ENCODE peak calls at places on chromosomes 2 and 18, in nine cellular contexts. One of them, this sample, is unnamed.
A peak's percentile ranks its signal among the peaks of the same experiment; 100 is the strongest.

GRCh38 chr2:231483398-231484329 is 19.4 kb upstream of the NCL start:
- DNase-seq in GM12865: peak; percentile 81
- DNase-seq in RWPE2: no peak
- DNase-seq in neuronal stem cell: no peak
- DNase-seq in psoas muscle: peak; percentile 62
- DNase-seq in kidney: peak; percentile 81
- DNase-seq in HFF-Myc: no peak
- DNase-seq in GM23248: peak; percentile 62
- DNase-seq in CD8-positive, alpha-beta memory T cell: peak; percentile 5
- DNase-seq in this sample: no peak

GRCh38 chr18:76212958-76213357 is 282.1 kb downstream of the ZNF516 start:
- DNase-seq in GM12865: peak; percentile 27
- DNase-seq in RWPE2: no peak
- DNase-seq in neuronal stem cell: peak; percentile 20
- DNase-seq in psoas muscle: no peak
- DNase-seq in kidney: no peak
- DNase-seq in HFF-Myc: no peak
- DNase-seq in GM23248: no peak
- DNase-seq in CD8-positive, alpha-beta memory T cell: no peak
- DNase-seq in this sample: no peak

GRCh38 chr2:126244937-126245336 is 411.0 kb upstream of the GYPC start:
- DNase-seq in GM12865: peak; percentile 62
- DNase-seq in RWPE2: no peak
- DNase-seq in neuronal stem cell: peak; percentile 41
- DNase-seq in psoas muscle: no peak
- DNase-seq in kidney: no peak
- DNase-seq in HFF-Myc: no peak
- DNase-seq in GM23248: peak; percentile 21
- DNase-seq in CD8-positive, alpha-beta memory T cell: no peak
- DNase-seq in this sample: no peak

GRCh38 chr2:109173311-109174171 is 44.5 kb downstream of the SH3RF3 start:
- DNase-seq in GM12865: no peak
- DNase-seq in RWPE2: no peak
- DNase-seq in neuronal stem cell: peak; percentile 17
- DNase-seq in psoas muscle: peak; percentile 90
- DNase-seq in kidney: peak; percentile 89
- DNase-seq in HFF-Myc: no peak
- DNase-seq in GM23248: peak; percentile 93
- DNase-seq in CD8-positive, alpha-beta memory T cell: no peak
- DNase-seq in this sample: peak; percentile 75

GRCh38 chr2:241111443-241111810 is 9.3 kb upstream of the MTERF4 start:
- DNase-seq in GM12865: peak; percentile 73
- DNase-seq in RWPE2: no peak
- DNase-seq in neuronal stem cell: no peak
- DNase-seq in psoas muscle: no peak
- DNase-seq in kidney: peak; percentile 33
- DNase-seq in HFF-Myc: no peak
- DNase-seq in GM23248: no peak
- DNase-seq in CD8-positive, alpha-beta memory T cell: no peak
- DNase-seq in this sample: no peak

GRCh38 chr18:22108674-22109073 is 60.7 kb upstream of the GATA6 start:
- DNase-seq in GM12865: no peak
- DNase-seq in RWPE2: no peak
- DNase-seq in neuronal stem cell: no peak
- DNase-seq in psoas muscle: no peak
- DNase-seq in kidney: no peak
- DNase-seq in HFF-Myc: no peak
- DNase-seq in GM23248: no peak
- DNase-seq in CD8-positive, alpha-beta memory T cell: no peak
- DNase-seq in this sample: no peak

GRCh38 chr18:46411862-46412690 is 244.9 kb downstream of the LOXHD1 start:
- DNase-seq in GM12865: no peak
- DNase-seq in RWPE2: no peak
- DNase-seq in neuronal stem cell: no peak
- DNase-seq in psoas muscle: peak; percentile 81
- DNase-seq in kidney: no peak
- DNase-seq in HFF-Myc: no peak
- DNase-seq in GM23248: no peak
- DNase-seq in CD8-positive, alpha-beta memory T cell: no peak
- DNase-seq in this sample: peak; percentile 60

GRCh38 chr18:11561293-11561692 is 48.1 kb upstream of the SLC35G4 start:
- DNase-seq in GM12865: no peak
- DNase-seq in RWPE2: no peak
- DNase-seq in neuronal stem cell: no peak
- DNase-seq in psoas muscle: no peak
- DNase-seq in kidney: no peak
- DNase-seq in HFF-Myc: no peak
- DNase-seq in GM23248: no peak
- DNase-seq in CD8-positive, alpha-beta memory T cell: no peak
- DNase-seq in this sample: no peak

GRCh38 chr18:48036191-48036590 is 105.7 kb upstream of the SMAD2 start:
- DNase-seq in GM12865: no peak
- DNase-seq in RWPE2: peak; percentile 26
- DNase-seq in neuronal stem cell: no peak
- DNase-seq in psoas muscle: no peak
- DNase-seq in kidney: peak; percentile 57
- DNase-seq in HFF-Myc: no peak
- DNase-seq in GM23248: peak; percentile 33
- DNase-seq in CD8-positive, alpha-beta memory T cell: no peak
- DNase-seq in this sample: no peak

GRCh38 chr2:62706721-62707516 is 1.4 kb downstream of the EHBP1 start:
- DNase-seq in GM12865: no peak
- DNase-seq in RWPE2: no peak
- DNase-seq in neuronal stem cell: no peak
- DNase-seq in psoas muscle: no peak
- DNase-seq in kidney: no peak
- DNase-seq in HFF-Myc: no peak
- DNase-seq in GM23248: peak; percentile 25
- DNase-seq in CD8-positive, alpha-beta memory T cell: no peak
- DNase-seq in this sample: no peak

GRCh38 chr2:217396586-217396985 is 536.7 kb upstream of the TNP1 start:
- DNase-seq in GM12865: no peak
- DNase-seq in RWPE2: no peak
- DNase-seq in neuronal stem cell: no peak
- DNase-seq in psoas muscle: no peak
- DNase-seq in kidney: no peak
- DNase-seq in HFF-Myc: no peak
- DNase-seq in GM23248: peak; percentile 36
- DNase-seq in CD8-positive, alpha-beta memory T cell: no peak
- DNase-seq in this sample: no peak

GRCh38 chr2:236499691-236500573 is 69.7 kb upstream of the ACKR3 start:
- DNase-seq in GM12865: no peak
- DNase-seq in RWPE2: no peak
- DNase-seq in neuronal stem cell: no peak
- DNase-seq in psoas muscle: no peak
- DNase-seq in kidney: no peak
- DNase-seq in HFF-Myc: no peak
- DNase-seq in GM23248: peak; percentile 21
- DNase-seq in CD8-positive, alpha-beta memory T cell: no peak
- DNase-seq in this sample: no peak

GRCh38 chr18:63016270-63016669 is 300.9 kb downstream of the PHLPP1 start:
- DNase-seq in GM12865: peak; percentile 72
- DNase-seq in RWPE2: no peak
- DNase-seq in neuronal stem cell: peak; percentile 49
- DNase-seq in psoas muscle: no peak
- DNase-seq in kidney: no peak
- DNase-seq in HFF-Myc: peak; percentile 27
- DNase-seq in GM23248: peak; percentile 82
- DNase-seq in CD8-positive, alpha-beta memory T cell: no peak
- DNase-seq in this sample: peak; percentile 21

GRCh38 chr2:238439093-238439849 is 12.5 kb downstream of the ASB1 start:
- DNase-seq in GM12865: no peak
- DNase-seq in RWPE2: peak; percentile 95
- DNase-seq in neuronal stem cell: no peak
- DNase-seq in psoas muscle: no peak
- DNase-seq in kidney: no peak
- DNase-seq in HFF-Myc: no peak
- DNase-seq in GM23248: peak; percentile 99
- DNase-seq in CD8-positive, alpha-beta memory T cell: no peak
- DNase-seq in this sample: peak; percentile 86

GRCh38 chr2:120825370-120826259 is 89.9 kb downstream of the GLI2 start:
- DNase-seq in GM12865: no peak
- DNase-seq in RWPE2: peak; percentile 25
- DNase-seq in neuronal stem cell: no peak
- DNase-seq in psoas muscle: peak; percentile 86
- DNase-seq in kidney: peak; percentile 84
- DNase-seq in HFF-Myc: peak; percentile 80
- DNase-seq in GM23248: peak; percentile 84
- DNase-seq in CD8-positive, alpha-beta memory T cell: no peak
- DNase-seq in this sample: peak; percentile 70

GRCh38 chr2:143937563-143938346 is 582.2 kb downstream of the ZEB2 start:
- DNase-seq in GM12865: no peak
- DNase-seq in RWPE2: no peak
- DNase-seq in neuronal stem cell: no peak
- DNase-seq in psoas muscle: no peak
- DNase-seq in kidney: peak; percentile 59
- DNase-seq in HFF-Myc: no peak
- DNase-seq in GM23248: peak; percentile 44
- DNase-seq in CD8-positive, alpha-beta memory T cell: no peak
- DNase-seq in this sample: no peak

GRCh38 chr18:30787410-30787809 is 255.1 kb downstream of the DSC3 start:
- DNase-seq in GM12865: no peak
- DNase-seq in RWPE2: no peak
- DNase-seq in neuronal stem cell: no peak
- DNase-seq in psoas muscle: no peak
- DNase-seq in kidney: no peak
- DNase-seq in HFF-Myc: no peak
- DNase-seq in GM23248: no peak
- DNase-seq in CD8-positive, alpha-beta memory T cell: no peak
- DNase-seq in this sample: no peak

GRCh38 chr2:65425276-65425675 is 7.1 kb downstream of the SPRED2 start:
- DNase-seq in GM12865: no peak
- DNase-seq in RWPE2: no peak
- DNase-seq in neuronal stem cell: no peak
- DNase-seq in psoas muscle: no peak
- DNase-seq in kidney: no peak
- DNase-seq in HFF-Myc: no peak
- DNase-seq in GM23248: no peak
- DNase-seq in CD8-positive, alpha-beta memory T cell: no peak
- DNase-seq in this sample: no peak

GRCh38 chr2:118003396-118003824 is 10.5 kb downstream of the CCDC93 start:
- DNase-seq in GM12865: peak; percentile 83
- DNase-seq in RWPE2: no peak
- DNase-seq in neuronal stem cell: peak; percentile 75
- DNase-seq in psoas muscle: no peak
- DNase-seq in kidney: no peak
- DNase-seq in HFF-Myc: peak; percentile 76
- DNase-seq in GM23248: peak; percentile 83
- DNase-seq in CD8-positive, alpha-beta memory T cell: no peak
- DNase-seq in this sample: peak; percentile 39

GRCh38 chr2:140567734-140568133 is 1563.1 kb downstream of the LRP1B start:
- DNase-seq in GM12865: no peak
- DNase-seq in RWPE2: no peak
- DNase-seq in neuronal stem cell: no peak
- DNase-seq in psoas muscle: no peak
- DNase-seq in kidney: no peak
- DNase-seq in HFF-Myc: no peak
- DNase-seq in GM23248: peak; percentile 32
- DNase-seq in CD8-positive, alpha-beta memory T cell: no peak
- DNase-seq in this sample: peak; percentile 41

DNA sequence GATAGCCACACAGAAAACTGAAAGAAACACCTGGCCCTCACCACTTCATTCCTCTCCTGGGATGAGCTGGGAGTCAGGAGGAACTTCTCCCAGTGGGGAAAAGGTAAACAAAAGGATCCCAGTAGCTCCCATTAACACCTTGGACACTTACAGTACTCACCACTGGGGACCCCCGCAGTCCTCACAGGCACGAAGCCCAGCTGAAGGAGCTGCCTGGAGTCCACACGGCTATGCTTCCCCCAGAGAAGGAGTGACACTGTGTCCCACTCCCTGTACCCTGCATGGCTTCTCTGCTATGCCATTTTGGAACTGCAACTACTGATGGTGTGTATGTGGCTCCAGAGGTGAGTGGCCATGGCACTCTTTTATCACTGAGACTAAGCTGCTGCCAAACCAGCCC is 1565.1 kb downstream of the LRP1B start:
- DNase-seq in GM12865: no peak
- DNase-seq in RWPE2: no peak
- DNase-seq in neuronal stem cell: no peak
- DNase-seq in psoas muscle: no peak
- DNase-seq in kidney: no peak
- DNase-seq in HFF-Myc: no peak
- DNase-seq in GM23248: no peak
- DNase-seq in CD8-positive, alpha-beta memory T cell: no peak
- DNase-seq in this sample: no peak
- H3K4me3 ChIP-seq in GM12865: no peak overlapping the region
- H3K4me3 ChIP-seq in RWPE2: no peak overlapping the region
- H3K4me3 ChIP-seq in neuronal stem cell: no peak overlapping the region
- H3K4me3 ChIP-seq in psoas muscle: no peak overlapping the region
- H3K4me3 ChIP-seq in kidney: no peak overlapping the region
- H3K4me3 ChIP-seq in HFF-Myc: no peak overlapping the region
- H3K4me3 ChIP-seq in GM23248: no peak overlapping the region
- H3K4me3 ChIP-seq in CD8-positive, alpha-beta memory T cell: no peak overlapping the region
- H3K4me3 ChIP-seq in this sample: no peak overlapping the region

DNA sequence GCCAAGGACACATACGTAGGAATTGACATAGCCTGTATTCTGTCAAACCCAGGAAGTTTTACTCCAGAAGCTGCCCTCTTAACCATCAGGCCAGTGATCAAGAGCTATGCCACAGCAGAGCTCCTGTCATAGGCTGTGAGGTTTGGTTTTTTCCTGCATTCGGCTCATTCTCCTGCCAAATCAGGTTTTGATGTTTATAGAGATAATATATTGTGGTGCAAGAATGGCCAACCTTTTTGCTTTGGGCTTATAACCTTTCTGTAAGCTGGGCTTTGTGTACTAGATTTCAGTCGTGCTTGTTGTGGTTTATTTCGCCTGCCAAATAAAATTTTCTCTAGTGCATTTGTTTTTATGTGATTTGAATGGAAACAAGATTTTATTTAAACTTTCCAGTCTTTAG is 2.4 kb downstream of the KDM3A start:
- DNase-seq in GM12865: no peak
- DNase-seq in RWPE2: no peak
- DNase-seq in neuronal stem cell: no peak
- DNase-seq in psoas muscle: no peak
- DNase-seq in kidney: no peak
- DNase-seq in HFF-Myc: no peak
- DNase-seq in GM23248: no peak
- DNase-seq in CD8-positive, alpha-beta memory T cell: no peak
- DNase-seq in this sample: no peak
- H3K4me3 ChIP-seq in GM12865: no peak overlapping the region
- H3K4me3 ChIP-seq in RWPE2: no peak overlapping the region
- H3K4me3 ChIP-seq in neuronal stem cell: peak overlapping the region; percentile 77
- H3K4me3 ChIP-seq in psoas muscle: peak overlapping the region; percentile 69
- H3K4me3 ChIP-seq in kidney: peak overlapping the region; percentile 77
- H3K4me3 ChIP-seq in HFF-Myc: no peak overlapping the region
- H3K4me3 ChIP-seq in GM23248: peak overlapping the region; percentile 85
- H3K4me3 ChIP-seq in CD8-positive, alpha-beta memory T cell: peak overlapping the region; percentile 87
- H3K4me3 ChIP-seq in this sample: peak overlapping the region; percentile 5

GRCh38 chr18:58221060-58221725 is 177.2 kb downstream of the NEDD4L start:
- DNase-seq in GM12865: no peak
- DNase-seq in RWPE2: peak; percentile 84
- DNase-seq in neuronal stem cell: no peak
- DNase-seq in psoas muscle: no peak
- DNase-seq in kidney: no peak
- DNase-seq in HFF-Myc: no peak
- DNase-seq in GM23248: peak; percentile 27
- DNase-seq in CD8-positive, alpha-beta memory T cell: no peak
- DNase-seq in this sample: no peak
- H3K4me3 ChIP-seq in GM12865: no peak overlapping the region
- H3K4me3 ChIP-seq in RWPE2: peak overlapping the region; percentile 50
- H3K4me3 ChIP-seq in neuronal stem cell: no peak overlapping the region
- H3K4me3 ChIP-seq in psoas muscle: no peak overlapping the region
- H3K4me3 ChIP-seq in kidney: peak overlapping the region; percentile 51
- H3K4me3 ChIP-seq in HFF-Myc: peak overlapping the region; percentile 34
- H3K4me3 ChIP-seq in GM23248: no peak overlapping the region
- H3K4me3 ChIP-seq in CD8-positive, alpha-beta memory T cell: no peak overlapping the region
- H3K4me3 ChIP-seq in this sample: no peak overlapping the region

GRCh38 chr2:24082787-24083566 is 1.7 kb downstream of the TP53I3 start:
- DNase-seq in GM12865: no peak
- DNase-seq in RWPE2: no peak
- DNase-seq in neuronal stem cell: no peak
- DNase-seq in psoas muscle: no peak
- DNase-seq in kidney: peak; percentile 73
- DNase-seq in HFF-Myc: no peak
- DNase-seq in GM23248: peak; percentile 4
- DNase-seq in CD8-positive, alpha-beta memory T cell: no peak
- DNase-seq in this sample: no peak
- H3K4me3 ChIP-seq in GM12865: peak overlapping the region; percentile 70
- H3K4me3 ChIP-seq in RWPE2: peak overlapping the region; percentile 51
- H3K4me3 ChIP-seq in neuronal stem cell: peak overlapping the region; percentile 63
- H3K4me3 ChIP-seq in psoas muscle: peak overlapping the region; percentile 65
- H3K4me3 ChIP-seq in kidney: peak overlapping the region; percentile 85
- H3K4me3 ChIP-seq in HFF-Myc: peak overlapping the region; percentile 73
- H3K4me3 ChIP-seq in GM23248: peak overlapping the region; percentile 90
- H3K4me3 ChIP-seq in CD8-positive, alpha-beta memory T cell: no peak overlapping the region
- H3K4me3 ChIP-seq in this sample: peak overlapping the region; percentile 59